ENCODE peak calls at places on chromosomes 13 and 19, in eight cellular contexts. G, C, B, F, D, Y, X and I are unnamed samples.
A peak's percentile ranks its signal among the peaks of the same experiment; 100 is the strongest.

GRCh38 chr13:100544866-100545683 is 43.5 kb downstream of the GGACT start:
- DNase-seq in G (no peak), C (no peak), B (no peak), F (no peak), D (no peak), Y (no peak), X (no peak), I (no peak)

GRCh38 chr19:751501-752341 is 809 bp downstream of the MISP start:
- DNase-seq in G (peak; percentile 49), C (peak; percentile 77), B (no peak), F (peak; percentile 81), D (peak; percentile 87), Y (no peak), X (peak; percentile 88), I (no peak)

GRCh38 chr13:109655206-109655600 is 131.2 kb downstream of the IRS2 start:
- DNase-seq in G (no peak), C (no peak), B (no peak), F (peak; percentile 73), D (peak; percentile 28), Y (no peak), X (peak; percentile 23), I (no peak)

GRCh38 chr13:85405316-85405897 is 393.8 kb downstream of the SLITRK6 start:
- DNase-seq in G (no peak), C (no peak), B (no peak), F (no peak), D (no peak), Y (no peak), X (no peak), I (no peak)

GRCh38 chr13:42284068-42284467 is 12.1 kb downstream of the AKAP11 start:
- DNase-seq in G (no peak), C (no peak), B (no peak), F (no peak), D (no peak), Y (no peak), X (no peak), I (no peak)

GRCh38 chr19:12090807-12091206 is 26.3 kb downstream of the ZNF844 start:
- DNase-seq in G (no peak), C (peak; percentile 23), B (peak; percentile 39), F (peak; percentile 59), D (peak; percentile 69), Y (peak; percentile 39), X (peak; percentile 53), I (peak; percentile 17)

GRCh38 chr13:60583911-60584753 is 187.1 kb downstream of the TDRD3 start:
- DNase-seq in G (peak; percentile 65), C (peak; percentile 38), B (peak; percentile 32), F (peak; percentile 84), D (peak; percentile 58), Y (no peak), X (peak; percentile 39), I (no peak)

GRCh38 chr19:35349614-35350521 is 2.2 kb downstream of the FFAR1 start:
- DNase-seq in G (no peak), C (no peak), B (no peak), F (no peak), D (no peak), Y (no peak), X (no peak), I (no peak)

GRCh38 chr19:20414133-20414532 is 151.4 kb downstream of the ZNF737 start:
- DNase-seq in G (no peak), C (no peak), B (no peak), F (no peak), D (no peak), Y (no peak), X (no peak), I (no peak)